ENCODE peak calls at places on chromosomes 4 and X, in eight cellular contexts. J is foreskin fibroblast, A is brain microvascular endothelial cell, D is cardiac muscle cell, C is astrocyte of the spinal cord, B is mucosa of descending colon, V is dorsolateral prefrontal cortex, P is esophagus squamous epithelium. O is an unnamed sample.
A peak's percentile ranks its signal among the peaks of the same experiment; 100 is the strongest.

GRCh38 chr4:189069782-189070181 is 870.9 kb upstream of the FRG1 start:
- DNase-seq in J (no peak), A (no peak), D (no peak), C (no peak), B (no peak), V (no peak), P (no peak), O (no peak)

GRCh38 chrX:32644476-32644875 is 566.9 kb downstream of the DMD start:
- DNase-seq in J (no peak), A (no peak), D (no peak), C (no peak), B (no peak), V (no peak), P (no peak), O (no peak)

GRCh38 chr4:1569461-1570151 is 114.5 kb downstream of the FAM53A start:
- DNase-seq in J (no peak), A (no peak), D (no peak), C (no peak), B (peak; percentile 45), V (no peak), P (no peak), O (no peak)

GRCh38 chrX:155313766-155314165 is 20.6 kb downstream of the CLIC2 start:
- DNase-seq in J (no peak), A (no peak), D (no peak), C (no peak), B (no peak), V (no peak), P (no peak), O (no peak)

GRCh38 chr4:74942251-74942917 is 9.5 kb downstream of the PARM1 start:
- DNase-seq in J (no peak), A (no peak), D (no peak), C (no peak), B (no peak), V (no peak), P (no peak), O (no peak)

GRCh38 chrX:16838202-16839066 is 31.7 kb downstream of the RBBP7 start:
- DNase-seq in J (peak; percentile 72), A (peak; percentile 85), D (peak; percentile 83), C (peak; percentile 86), B (no peak), V (no peak), P (no peak), O (no peak)

GRCh38 chrX:70613295-70613694 is 168.7 kb downstream of the DLG3 start:
- DNase-seq in J (no peak), A (peak; percentile 8), D (peak; percentile 20), C (no peak), B (no peak), V (no peak), P (no peak), O (no peak)

GRCh38 chr4:145216532-145216931 is 36.1 kb upstream of the OTUD4 start:
- DNase-seq in J (no peak), A (peak; percentile 12), D (peak; percentile 60), C (peak; percentile 41), B (no peak), V (no peak), P (no peak), O (no peak)

GRCh38 chrX:103783971-103784370 is 7.3 kb downstream of the PLP1 start:
- DNase-seq in J (no peak), A (no peak), D (no peak), C (no peak), B (no peak), V (no peak), P (no peak), O (no peak)

GRCh38 chrX:48937065-48937907 is 18.5 kb upstream of the PIM2 start:
- DNase-seq in J (no peak), A (peak; percentile 36), D (peak; percentile 34), C (peak; percentile 82), B (peak; percentile 94), V (no peak), P (peak; percentile 49), O (no peak)

GRCh38 chr4:104524591-104524990 is 29.9 kb upstream of the CXXC4 start:
- DNase-seq in J (no peak), A (peak; percentile 4), D (no peak), C (peak; percentile 65), B (no peak), V (no peak), P (no peak), O (no peak)

GRCh38 chr4:99815597-99816011 is 1.0 kb upstream of the DAPP1 start:
- DNase-seq in J (no peak), A (peak; percentile 40), D (peak; percentile 10), C (no peak), B (peak; percentile 55), V (no peak), P (no peak), O (no peak)

GRCh38 chr4:168612435-168613139 is 115.7 kb downstream of the PALLD start:
- DNase-seq in J (no peak), A (peak; percentile 57), D (peak; percentile 64), C (peak; percentile 82), B (no peak), V (no peak), P (no peak), O (no peak)

GRCh38 chrX:103607385-103608304 is at the start of gene TCEAL3:
- DNase-seq in J (peak; percentile 45), A (no peak), D (peak; percentile 73), C (peak; percentile 28), B (peak; percentile 66), V (peak; percentile 71), P (peak; percentile 4), O (no peak)

GRCh38 chr4:143514432-143514831 is 930 bp downstream of the SMARCA5 start:
- DNase-seq in J (peak; percentile 28), A (peak; percentile 38), D (peak; percentile 69), C (peak; percentile 54), B (peak; percentile 68), V (peak; percentile 70), P (no peak), O (no peak)

GRCh38 chr4:40040908-40041307 is 15.7 kb upstream of the N4BP2 start:
- DNase-seq in J (no peak), A (no peak), D (peak; percentile 19), C (no peak), B (no peak), V (no peak), P (no peak), O (no peak)
- TF ChIP-seq CTCF in J (no peak), A (no peak), D (no peak), C (no peak), B (no peak), V (no peak), P (no peak), O (no peak)

GRCh38 chr4:123890889-123891288 is 494.3 kb downstream of the SPRY1 start:
- DNase-seq in J (no peak), A (no peak), D (no peak), C (no peak), B (no peak), V (no peak), P (no peak), O (no peak)

GRCh38 chr4:123891901-123892300 is 495.3 kb downstream of the SPRY1 start:
- DNase-seq in J (no peak), A (no peak), D (no peak), C (no peak), B (no peak), V (no peak), P (no peak), O (no peak)

GRCh38 chr4:123892368-123892961 is 495.9 kb downstream of the SPRY1 start:
- DNase-seq in J (peak; percentile 28), A (no peak), D (no peak), C (no peak), B (no peak), V (no peak), P (no peak), O (no peak)

GRCh38 chr4:123892997-123893745 is 496.6 kb downstream of the SPRY1 start:
- DNase-seq in J (peak; percentile 63), A (no peak), D (peak; percentile 90), C (no peak), B (no peak), V (no peak), P (no peak), O (no peak)

GRCh38 chr4:123893746-123894095 is 497.1 kb downstream of the SPRY1 start:
- DNase-seq in J (peak; percentile 14), A (no peak), D (no peak), C (no peak), B (no peak), V (no peak), P (no peak), O (no peak)
- H3K4me3 ChIP-seq in J (no peak overlapping the region), A (no peak overlapping the region), D (no peak overlapping the region), C (no peak overlapping the region), B (no peak overlapping the region), V (no peak overlapping the region), P (no peak overlapping the region), O (no peak overlapping the region)

GRCh38 chr4:149499726-149500125 is 315.9 kb downstream of the IQCM start:
- DNase-seq in J (no peak), A (no peak), D (no peak), C (no peak), B (no peak), V (no peak), P (no peak), O (no peak)
- TF ChIP-seq CTCF in J (no peak), A (no peak), D (no peak), C (no peak), B (no peak), V (no peak), P (no peak), O (no peak)

DNA sequence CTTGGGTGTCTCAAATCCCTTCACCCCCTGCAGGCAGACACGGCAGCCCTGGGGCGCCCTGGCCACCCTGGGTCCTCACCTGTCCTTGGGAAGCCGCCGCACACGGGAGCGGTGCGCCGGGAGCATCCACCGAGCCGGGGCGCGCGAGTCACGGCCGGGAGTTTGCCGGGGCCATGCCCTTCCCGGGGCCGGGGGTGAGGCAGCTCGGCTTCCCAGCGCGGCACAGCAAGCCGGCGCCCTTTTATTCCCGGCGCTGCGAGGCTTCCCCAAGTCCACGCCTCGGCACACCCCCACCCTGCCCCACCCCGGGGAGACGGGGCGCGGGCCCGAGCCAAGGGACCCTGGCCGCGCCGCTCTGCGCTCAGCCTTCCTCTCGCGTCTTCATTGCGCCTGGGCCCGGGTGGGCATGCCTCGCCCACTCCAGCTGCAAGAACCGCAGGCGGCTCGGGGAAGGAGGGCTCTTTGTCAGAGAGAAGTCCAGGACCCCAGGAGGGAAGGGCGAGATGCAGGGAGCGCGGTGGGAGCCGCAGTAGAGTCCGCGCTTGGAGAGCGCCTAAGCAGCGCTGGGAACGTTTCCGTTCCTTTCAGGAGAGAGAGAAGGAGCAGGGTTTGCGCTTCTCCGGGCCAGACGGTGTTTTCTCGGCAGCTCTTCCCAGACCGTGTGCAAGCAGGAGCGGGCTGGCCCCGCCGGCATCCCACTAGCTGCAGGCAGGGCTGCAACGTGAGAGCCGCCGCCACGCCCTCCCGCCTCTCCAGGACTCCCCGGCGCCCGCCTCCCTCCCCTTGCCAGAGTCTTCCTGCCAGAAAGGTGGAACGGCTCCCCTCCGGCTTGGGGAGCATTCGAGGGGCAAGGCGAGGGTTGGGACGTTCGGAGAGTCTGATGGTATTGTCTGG is at the start of gene MXRA5:
- DNase-seq in J (no peak), A (no peak), D (peak; percentile 64), C (peak; percentile 61), B (no peak), V (no peak), P (no peak), O (no peak)
- H3K4me3 ChIP-seq in J (peak within 1 kb of the TSS; percentile 81), A (peak within 1 kb of the TSS; percentile 45), D (peak within 1 kb of the TSS; percentile 21), C (peak within 1 kb of the TSS; percentile 59), B (no peak within 1 kb of the TSS), V (no peak within 1 kb of the TSS), P (peak within 1 kb of the TSS; percentile 61), O (peak within 1 kb of the TSS; percentile 56)

DNA sequence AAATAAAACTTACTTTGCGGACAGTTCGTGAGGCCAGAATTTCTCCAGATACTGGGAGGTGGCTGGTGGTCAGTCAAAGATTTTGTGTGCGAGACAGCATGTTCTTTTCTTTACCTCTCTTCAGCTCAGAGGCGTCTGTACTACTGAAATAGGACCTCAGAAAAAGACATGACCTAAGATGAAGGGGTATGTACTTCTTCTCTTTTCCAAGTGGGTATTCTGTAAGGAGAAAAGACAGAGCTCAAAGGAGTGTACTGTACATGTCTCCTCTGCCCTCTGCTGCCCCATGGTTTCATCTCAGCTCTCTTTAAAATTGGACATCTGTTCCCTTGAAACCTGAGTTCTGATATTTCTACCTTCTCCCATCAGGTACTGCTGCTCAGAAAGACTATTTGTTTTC is 38.1 kb downstream of the SEPTIN11 start:
- DNase-seq in J (no peak), A (no peak), D (no peak), C (no peak), B (no peak), V (no peak), P (no peak), O (no peak)
- TF ChIP-seq CTCF in J (no peak), A (no peak), D (peak; percentile 6), C (no peak), B (no peak), V (no peak), P (no peak), O (no peak)

O was measured in HFF-Myc.